ENCODE peak calls at places on chromosomes 16 and 17, in nine cellular contexts. M, T, U, L, H, I, P, O and E are unnamed samples.

GRCh38 chr17:40448639-40449261 is 5.5 kb downstream of the IGFBP4 start:
- DNase-seq in H (no peak), P (peak), I (peak), O (peak), T (no peak), U (no peak), M (no peak), L (no peak), E (no peak)

GRCh38 chr16:84062734-84063640 is 20.4 kb upstream of the SLC38A8 start:
- DNase-seq in O (peak), M (peak), L (peak), U (peak), I (peak), P (peak), H (peak), T (peak), E (peak)

GRCh38 chr16:86418981-86419380 is 91.3 kb upstream of the FOXF1 start:
- DNase-seq in H (no peak), L (no peak), U (no peak), M (no peak), T (no peak), P (no peak), I (no peak), O (no peak), E (no peak)

GRCh38 chr17:13931111-13931526 is 138.2 kb upstream of the COX10 start:
- DNase-seq in T (peak), L (peak), U (no peak), M (no peak), I (no peak), P (peak), H (no peak), O (no peak), E (no peak)

GRCh38 chr16:81798311-81799137 is 19.4 kb downstream of the PLCG2 start:
- DNase-seq in M (no peak), T (no peak), L (no peak), U (no peak), O (no peak), H (no peak), P (no peak), I (no peak), E (no peak)

GRCh38 chr17:4175921-4176802 is 33.2 kb downstream of the CYB5D2 start:
- DNase-seq in I (no peak), P (no peak), O (no peak), H (no peak), T (no peak), U (no peak), M (no peak), L (no peak), E (no peak)

GRCh38 chr16:11256657-11257130 is 690 bp upstream of the SOCS1 start:
- DNase-seq in I (peak), M (peak), P (peak), U (peak), T (peak), O (peak), L (no peak), H (no peak), E (peak)

GRCh38 chr16:31022574-31023251 is 10.6 kb upstream of the STX4 start:
- DNase-seq in I (no peak), M (no peak), T (no peak), O (no peak), L (no peak), P (no peak), U (no peak), H (no peak), E (no peak)

GRCh38 chr16:64452446-64452845 is 669.4 kb downstream of the CDH11 start:
- DNase-seq in O (no peak), I (no peak), P (no peak), M (no peak), H (no peak), U (no peak), T (no peak), L (no peak), E (no peak)

GRCh38 chr17:40069751-40070643 is 7.2 kb downstream of the THRA start:
- DNase-seq in M (no peak), P (peak), T (no peak), H (no peak), O (peak), L (no peak), U (no peak), I (peak), E (no peak)

GRCh38 chr17:67421869-67422273 is 44.8 kb downstream of the PITPNC1 start:
- DNase-seq in I (no peak), M (no peak), T (no peak), U (no peak), L (peak), O (peak), P (peak), H (no peak), E (no peak)

GRCh38 chr17:73710095-73710592 is 65.9 kb upstream of the SDK2 start:
- DNase-seq in U (no peak), P (peak), I (peak), L (no peak), M (peak), T (peak), O (peak), H (peak), E (peak)

GRCh38 chr16:4240624-4241023 is 1.3 kb downstream of the SRL start:
- DNase-seq in M (peak), I (no peak), O (no peak), L (no peak), U (no peak), P (no peak), T (no peak), H (no peak), E (no peak)

GRCh38 chr17:20063665-20064648 is 54.8 kb downstream of the SPECC1 start:
- DNase-seq in L (peak), I (peak), P (peak), U (peak), O (peak), T (peak), M (peak), H (no peak), E (peak)

GRCh38 chr17:2905697-2906595 is 109.7 kb downstream of the RAP1GAP2 start:
- DNase-seq in O (no peak), T (peak), M (no peak), U (no peak), H (no peak), I (no peak), P (no peak), L (no peak), E (no peak)

GRCh38 chr17:58615768-58616659 is 75.8 kb downstream of the TEX14 start:
- DNase-seq in P (no peak), L (no peak), M (no peak), U (no peak), O (no peak), T (no peak), H (no peak), I (no peak), E (no peak)

GRCh38 chr17:50447870-50448573 is 20.7 kb downstream of the CHAD start:
- DNase-seq in T (no peak), H (no peak), O (peak), I (no peak), P (no peak), U (no peak), L (no peak), M (no peak), E (no peak)

GRCh38 chr17:7382901-7383300 is 2.0 kb downstream of the TNK1 start:
- DNase-seq in P (no peak), L (no peak), T (no peak), M (no peak), O (no peak), H (no peak), U (no peak), I (no peak), E (no peak)

GRCh38 chr16:14289692-14290340 is 218.7 kb downstream of the MRTFB start:
- DNase-seq in U (peak), I (peak), L (no peak), H (peak), O (peak), M (no peak), P (no peak), T (no peak), E (no peak)

GRCh38 chr17:3555189-3555796 is 2.3 kb downstream of the TRPV3 start:
- DNase-seq in L (no peak), I (no peak), U (no peak), M (no peak), H (no peak), P (no peak), T (no peak), O (no peak), E (no peak)

GRCh38 chr17:61002316-61002736 is 324.7 kb downstream of the BCAS3 start:
- DNase-seq in L (peak), O (peak), U (no peak), I (no peak), H (no peak), M (no peak), P (peak), T (no peak), E (no peak)

GRCh38 chr17:61005358-61005757 is 327.7 kb downstream of the BCAS3 start:
- DNase-seq in H (no peak), T (no peak), U (no peak), P (no peak), M (no peak), O (no peak), I (no peak), L (no peak), E (no peak)

DNA sequence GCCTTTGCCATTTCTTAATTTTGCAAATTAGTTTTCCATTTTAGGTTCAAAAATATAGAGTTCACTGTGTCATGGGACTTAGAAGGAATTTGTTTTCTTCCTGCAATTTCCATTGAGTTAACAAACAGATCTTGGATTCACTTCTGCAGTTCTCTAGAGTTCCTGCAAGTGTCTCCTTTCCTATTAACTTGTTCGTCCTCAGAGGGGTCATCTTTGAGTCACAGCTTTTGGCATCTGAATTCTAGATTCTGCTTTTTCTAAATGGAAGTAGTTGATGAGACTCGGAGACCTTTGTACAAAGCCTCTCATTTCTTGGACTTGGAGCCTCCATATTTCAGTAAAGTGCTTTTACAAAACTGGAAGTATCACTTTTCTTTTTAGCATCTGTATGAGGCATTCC is 323.3 kb downstream of the BCAS3 start:
- DNase-seq in P (peak), T (no peak), U (no peak), M (no peak), H (no peak), L (peak), I (no peak), O (peak), E (no peak)
- TF ChIP-seq CTCF in P (peak), T (no peak), U (no peak), M (peak), H (no peak), L (peak), I (no peak), O (peak), E (peak)

GRCh38 chr16:89489040-89489721 is 1.2 kb downstream of the ANKRD11 start:
- DNase-seq in P (peak), O (peak), U (peak), L (peak), I (peak), H (peak), M (peak), T (peak), E (peak)
- TF ChIP-seq CTCF in P (peak), O (peak), U (no peak), L (peak), I (peak), H (no peak), M (peak), T (no peak), E (peak)

DNA sequence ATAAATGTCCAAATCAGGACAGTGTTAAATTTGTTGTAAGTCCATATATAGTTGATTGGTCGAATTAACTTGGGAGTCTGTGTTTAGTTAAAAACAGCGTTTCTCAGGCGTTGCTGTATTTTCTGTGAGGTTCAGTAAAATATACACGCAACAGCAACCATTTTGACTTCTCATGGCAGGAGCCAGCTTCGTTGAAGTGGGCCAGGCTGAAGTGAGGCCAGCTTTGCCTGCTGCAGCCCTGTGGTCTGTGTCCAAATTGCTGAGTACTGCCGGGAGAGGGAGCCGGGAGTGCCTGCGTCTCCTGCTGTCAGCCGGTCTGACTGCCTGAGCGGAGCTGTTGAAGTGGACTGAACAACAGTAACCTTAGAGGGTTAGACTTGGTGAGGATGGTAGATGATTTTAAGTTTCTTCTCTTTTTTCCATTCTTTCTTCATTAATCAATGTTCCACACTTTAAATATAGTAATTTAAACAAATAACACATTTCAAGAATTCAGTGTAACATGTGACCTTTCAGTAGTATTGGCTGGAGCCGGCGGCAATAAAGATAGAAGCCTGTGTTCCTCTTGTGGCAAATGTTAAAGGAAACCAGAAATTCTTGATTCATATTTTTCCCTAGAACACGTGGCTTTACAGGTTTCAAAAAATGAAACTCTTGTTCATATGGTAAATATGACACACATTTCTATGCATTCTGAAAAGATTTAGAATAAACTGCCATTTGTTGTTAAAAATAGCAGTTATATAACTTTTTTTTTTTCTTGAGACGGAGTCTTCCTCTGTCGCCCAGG is 37.0 kb upstream of the ZNF750 start:
- DNase-seq in L (peak), T (peak), O (no peak), U (peak), M (peak), I (peak), P (peak), H (peak), E (no peak)
- TF ChIP-seq CTCF in L (peak), T (peak), O (no peak), U (no peak), M (peak), I (peak), P (peak), H (peak), E (peak)

GRCh38 chr17:33730131-33730530 is 437.0 kb upstream of the ASIC2 start:
- DNase-seq in H (no peak), M (no peak), I (no peak), T (no peak), L (no peak), O (no peak), U (no peak), P (no peak), E (no peak)

DNA sequence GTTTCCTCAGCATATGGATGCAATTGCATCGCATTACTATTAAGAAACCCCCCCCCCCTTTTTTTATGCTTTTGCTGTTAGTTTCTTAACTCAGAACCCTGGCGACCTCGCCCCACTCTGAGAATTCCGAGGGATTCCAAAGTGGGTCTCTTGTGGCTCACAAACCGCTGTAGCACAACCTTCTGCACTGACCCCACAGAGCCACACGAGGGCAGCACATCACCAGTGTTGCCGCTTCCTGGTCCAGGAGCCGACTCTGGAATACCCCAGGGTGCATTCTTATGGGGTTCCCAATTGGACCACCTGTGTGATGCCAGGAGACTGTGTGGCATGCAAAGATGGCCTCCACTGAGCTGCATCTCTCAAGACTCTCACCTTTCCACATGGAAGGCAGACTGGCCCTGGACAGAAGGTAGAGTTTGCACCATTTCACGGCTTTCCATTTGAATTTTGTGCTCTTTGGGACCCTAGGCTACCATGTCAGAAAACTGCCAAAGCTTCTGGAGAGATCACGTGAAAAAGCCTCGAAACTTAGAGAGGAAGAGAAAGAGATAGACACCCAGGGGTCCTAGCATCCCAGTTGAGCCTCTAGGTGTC is 432.7 kb upstream of the ASIC2 start:
- DNase-seq in O (peak), I (peak), H (peak), L (no peak), U (no peak), T (no peak), M (peak), P (peak), E (no peak)
- TF ChIP-seq CTCF in O (peak), I (peak), H (peak), L (peak), U (no peak), T (peak), M (peak), P (peak), E (peak)

GRCh38 chr16:8904018-8904430 is 21.9 kb downstream of the LITAFD start:
- DNase-seq in T (no peak), U (peak), P (no peak), H (no peak), M (no peak), O (no peak), I (no peak), L (no peak), E (no peak)

GRCh38 chr16:8905795-8906591 is 23.8 kb downstream of the LITAFD start:
- DNase-seq in P (no peak), U (peak), T (no peak), O (no peak), I (no peak), H (no peak), L (no peak), M (no peak), E (no peak)

GRCh38 chr16:8907096-8907495 is 24.9 kb downstream of the LITAFD start:
- DNase-seq in H (no peak), L (no peak), U (peak), O (no peak), P (no peak), I (no peak), M (no peak), T (no peak), E (no peak)

GRCh38 chr16:8903004-8903403 is 20.9 kb downstream of the LITAFD start:
- DNase-seq in M (no peak), T (no peak), H (no peak), O (no peak), L (no peak), I (no peak), P (no peak), U (peak), E (no peak)

DNA sequence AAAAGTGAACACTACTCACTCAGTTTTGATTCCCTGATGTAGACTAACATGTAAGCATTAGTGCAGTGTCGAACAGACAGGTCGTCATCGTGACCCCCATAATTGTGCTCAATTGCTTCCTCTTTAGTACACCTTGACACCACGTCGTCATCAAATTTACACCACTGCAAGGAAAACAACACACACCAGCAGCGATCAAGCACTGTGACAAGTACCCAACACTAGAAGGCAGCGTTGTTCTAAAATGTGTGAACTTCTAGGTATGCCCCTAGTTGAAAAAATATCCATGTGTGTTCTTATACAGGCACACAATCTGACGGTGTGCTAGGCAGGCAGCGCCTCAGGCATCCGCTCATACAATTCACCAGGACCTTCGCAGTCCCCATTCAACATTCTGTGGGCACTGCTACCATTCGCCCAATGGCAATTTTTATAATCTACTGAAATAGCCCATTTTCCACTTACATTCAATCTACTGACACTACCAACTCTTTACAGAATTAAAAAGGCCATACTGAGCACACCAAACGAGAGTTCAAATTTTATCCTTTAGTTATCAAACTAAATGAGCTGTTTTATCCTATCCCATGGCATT is 23.1 kb downstream of the LITAFD start:
- DNase-seq in L (no peak), U (peak), H (no peak), O (peak), I (no peak), P (peak), M (no peak), T (no peak), E (no peak)
- TF ChIP-seq CTCF in L (peak), U (no peak), H (no peak), O (peak), I (no peak), P (peak), M (no peak), T (no peak), E (peak)

GRCh38 chr17:69524854-69525253 is 110.4 kb downstream of the MAP2K6 start:
- DNase-seq in M (no peak), T (no peak), U (no peak), I (no peak), P (no peak), O (peak), H (no peak), L (no peak), E (no peak)
- TF ChIP-seq CTCF in M (no peak), T (no peak), U (no peak), I (no peak), P (no peak), O (peak), H (no peak), L (peak), E (no peak)

DNA sequence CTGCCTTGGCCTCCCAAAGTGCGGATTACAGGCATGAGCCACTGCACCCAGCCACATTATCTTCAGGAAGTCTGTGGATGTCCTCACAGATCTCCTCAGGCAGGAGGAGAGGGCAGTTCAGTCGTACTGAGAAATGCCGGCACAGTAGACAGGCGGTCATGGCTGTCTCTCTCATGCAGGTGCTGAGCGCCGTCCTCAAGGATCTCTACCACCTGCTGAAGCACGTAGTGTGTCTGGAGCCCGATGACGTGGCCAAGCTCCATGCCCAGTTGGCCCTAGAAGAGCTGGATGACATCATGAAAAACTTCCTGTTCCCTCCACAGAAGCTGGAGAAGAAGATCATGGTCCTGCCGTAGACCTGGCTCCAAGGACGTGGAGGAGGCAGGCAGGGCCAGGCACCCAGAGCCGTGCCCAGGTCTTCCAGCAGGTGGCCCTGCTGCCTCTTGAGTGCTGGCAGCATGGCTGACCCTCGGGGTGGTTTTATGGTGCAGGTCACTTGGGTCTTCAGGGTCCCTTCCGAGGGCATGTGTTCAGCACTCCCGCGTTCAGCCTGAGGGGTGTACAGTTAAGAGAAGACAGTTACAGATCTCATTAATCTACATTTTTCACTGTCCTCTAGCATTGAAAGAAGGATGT is 22.0 kb upstream of the HAS3 start:
- DNase-seq in H (no peak), O (no peak), M (no peak), L (no peak), I (no peak), T (no peak), U (no peak), P (no peak), E (no peak)
- TF ChIP-seq CTCF in H (no peak), O (peak), M (no peak), L (no peak), I (no peak), T (no peak), U (no peak), P (no peak), E (no peak)